ENCODE peak calls at places on chromosomes 13 and 19, in four cellular contexts. One of them, this sample, is unnamed.

GRCh38 chr13:98252931-98253470 is 75.9 kb upstream of the RNF113B start:
- DNase-seq in thoracic aorta: no peak
- DNase-seq in heart left ventricle: no peak
- DNase-seq in aorta: no peak
- DNase-seq in this sample: no peak

GRCh38 chr19:293436-294110 is 2.4 kb upstream of the PLPP2 start:
- DNase-seq in aorta: no peak
- DNase-seq in heart left ventricle: no peak
- DNase-seq in thoracic aorta: no peak
- DNase-seq in this sample: no peak

GRCh38 chr19:34096020-34096915 is 76.0 kb upstream of the LSM14A start:
- DNase-seq in thoracic aorta: no peak
- DNase-seq in heart left ventricle: no peak
- DNase-seq in aorta: no peak
- DNase-seq in this sample: peak

GRCh38 chr13:40490086-40490723 is 176.2 kb downstream of the FOXO1 start:
- DNase-seq in heart left ventricle: no peak
- DNase-seq in aorta: no peak
- DNase-seq in thoracic aorta: no peak
- DNase-seq in this sample: no peak

GRCh38 chr13:51603716-51604115 is 19.5 kb downstream of the WDFY2 start:
- DNase-seq in aorta: no peak
- DNase-seq in heart left ventricle: no peak
- DNase-seq in thoracic aorta: no peak
- DNase-seq in this sample: no peak

GRCh38 chr13:110942248-110942981 is 27.5 kb upstream of the ANKRD10 start:
- DNase-seq in thoracic aorta: no peak
- DNase-seq in aorta: no peak
- DNase-seq in heart left ventricle: no peak
- DNase-seq in this sample: no peak

GRCh38 chr13:39210961-39211534 is 172.8 kb downstream of the NHLRC3 start:
- DNase-seq in aorta: no peak
- DNase-seq in thoracic aorta: no peak
- DNase-seq in heart left ventricle: no peak
- DNase-seq in this sample: no peak

GRCh38 chr13:50798923-50799322 is 44.6 kb downstream of the DLEU7 start:
- DNase-seq in thoracic aorta: no peak
- DNase-seq in aorta: no peak
- DNase-seq in heart left ventricle: no peak
- DNase-seq in this sample: no peak

GRCh38 chr19:55678121-55678671 is 3.2 kb downstream of the EPN1 start:
- DNase-seq in aorta: peak
- DNase-seq in heart left ventricle: peak
- DNase-seq in thoracic aorta: no peak
- DNase-seq in this sample: no peak

GRCh38 chr13:54637377-54637776 is 1608.8 kb downstream of the OLFM4 start:
- DNase-seq in heart left ventricle: no peak
- DNase-seq in thoracic aorta: no peak
- DNase-seq in aorta: no peak
- DNase-seq in this sample: no peak
- H3K27ac ChIP-seq in heart left ventricle: no peak
- H3K27ac ChIP-seq in thoracic aorta: no peak
- H3K27ac ChIP-seq in aorta: no peak
- H3K27ac ChIP-seq in this sample: no peak

DNA sequence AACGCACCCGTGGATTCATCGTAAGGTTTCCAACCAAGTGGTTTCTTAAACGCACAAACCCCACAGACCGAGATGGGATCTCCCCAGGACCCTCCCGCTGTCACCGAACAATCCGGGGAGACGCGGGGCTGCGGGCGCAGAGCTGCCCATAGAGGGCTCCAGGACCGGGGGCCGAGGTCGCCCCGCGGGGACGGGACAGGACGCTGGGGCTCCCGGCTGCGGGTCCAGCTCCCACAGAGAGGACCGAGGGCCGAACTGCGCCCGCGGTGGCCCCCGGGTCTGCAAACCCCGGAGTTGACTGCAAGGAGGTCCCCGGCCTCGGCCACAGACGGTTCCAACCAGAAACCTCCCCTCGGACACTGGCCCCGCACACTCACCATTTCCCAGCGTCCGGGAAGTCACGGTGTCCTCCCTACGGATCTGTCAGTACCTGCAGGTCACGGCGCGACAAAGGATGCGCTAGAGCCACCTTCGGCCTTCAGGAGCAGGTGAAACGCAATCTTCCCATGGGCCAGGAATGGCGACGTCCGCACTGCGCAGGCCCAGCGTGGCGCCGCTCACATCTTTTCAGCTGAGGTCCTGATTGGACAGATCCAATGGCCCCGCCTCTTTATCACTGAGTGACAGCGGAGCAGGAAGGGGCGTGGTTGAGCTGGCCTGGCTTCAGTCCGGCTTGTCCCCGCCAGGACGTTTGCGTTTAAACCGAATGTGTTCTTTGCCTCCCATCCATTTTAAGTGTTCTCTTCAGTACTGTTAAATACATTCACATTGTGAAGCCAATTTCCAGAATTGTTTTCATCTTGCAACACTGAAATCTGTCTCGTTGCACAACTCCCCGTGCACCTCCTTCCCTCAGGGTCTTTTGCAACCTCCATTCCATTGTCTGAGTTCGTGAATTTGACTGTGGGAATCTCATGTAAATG is at the start of gene ZNF14:
- DNase-seq in thoracic aorta: peak
- DNase-seq in aorta: peak
- DNase-seq in heart left ventricle: peak
- DNase-seq in this sample: peak
- H3K27ac ChIP-seq in thoracic aorta: peak
- H3K27ac ChIP-seq in aorta: peak
- H3K27ac ChIP-seq in heart left ventricle: peak
- H3K27ac ChIP-seq in this sample: peak

DNA sequence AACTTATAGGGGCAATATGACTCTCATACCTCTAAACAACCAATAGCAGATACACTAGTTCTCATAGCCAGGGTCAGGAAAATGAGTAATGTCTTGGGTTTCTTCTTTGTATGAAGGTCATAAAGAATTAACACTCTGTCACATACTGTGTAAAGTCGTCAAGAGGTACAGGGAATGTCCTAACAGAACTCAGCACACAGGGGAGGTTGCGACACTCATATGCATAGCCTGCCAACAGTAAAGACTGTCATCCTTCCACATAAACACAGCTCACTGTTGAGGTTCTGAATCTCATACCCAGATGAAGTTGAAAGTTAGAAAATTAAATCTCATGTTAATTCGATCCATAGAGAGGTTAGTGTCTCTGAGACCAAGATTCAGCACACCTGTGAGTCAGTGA is 34.2 kb upstream of the ZNF254 start:
- DNase-seq in aorta: no peak
- DNase-seq in thoracic aorta: no peak
- DNase-seq in heart left ventricle: no peak
- DNase-seq in this sample: no peak
- H3K27ac ChIP-seq in aorta: no peak
- H3K27ac ChIP-seq in thoracic aorta: no peak
- H3K27ac ChIP-seq in heart left ventricle: no peak
- H3K27ac ChIP-seq in this sample: no peak

GRCh38 chr19:11123076-11123567 is 32.5 kb downstream of the SPC24 start:
- DNase-seq in heart left ventricle: no peak
- DNase-seq in thoracic aorta: no peak
- DNase-seq in aorta: no peak
- DNase-seq in this sample: no peak
- H3K27ac ChIP-seq in heart left ventricle: no peak
- H3K27ac ChIP-seq in thoracic aorta: no peak
- H3K27ac ChIP-seq in aorta: no peak
- H3K27ac ChIP-seq in this sample: no peak

GRCh38 chr19:13076787-13077186 is 25.9 kb downstream of the LYL1 start:
- DNase-seq in aorta: no peak
- DNase-seq in heart left ventricle: no peak
- DNase-seq in thoracic aorta: no peak
- DNase-seq in this sample: no peak

GRCh38 chr19:13077233-13077632 is 25.4 kb downstream of the LYL1 start:
- DNase-seq in aorta: no peak
- DNase-seq in thoracic aorta: no peak
- DNase-seq in heart left ventricle: no peak
- DNase-seq in this sample: no peak

GRCh38 chr19:13082192-13083007 is 20.3 kb downstream of the LYL1 start:
- DNase-seq in aorta: peak
- DNase-seq in heart left ventricle: no peak
- DNase-seq in thoracic aorta: no peak
- DNase-seq in this sample: no peak

GRCh38 chr19:13078897-13079541 is 23.6 kb downstream of the LYL1 start:
- DNase-seq in aorta: no peak
- DNase-seq in thoracic aorta: no peak
- DNase-seq in heart left ventricle: no peak
- DNase-seq in this sample: no peak

GRCh38 chr19:13079542-13079986 is 23.1 kb downstream of the LYL1 start:
- DNase-seq in thoracic aorta: no peak
- DNase-seq in heart left ventricle: peak
- DNase-seq in aorta: no peak
- DNase-seq in this sample: no peak
- H3K27ac ChIP-seq in thoracic aorta: peak
- H3K27ac ChIP-seq in heart left ventricle: peak
- H3K27ac ChIP-seq in aorta: peak
- H3K27ac ChIP-seq in this sample: peak

DNA sequence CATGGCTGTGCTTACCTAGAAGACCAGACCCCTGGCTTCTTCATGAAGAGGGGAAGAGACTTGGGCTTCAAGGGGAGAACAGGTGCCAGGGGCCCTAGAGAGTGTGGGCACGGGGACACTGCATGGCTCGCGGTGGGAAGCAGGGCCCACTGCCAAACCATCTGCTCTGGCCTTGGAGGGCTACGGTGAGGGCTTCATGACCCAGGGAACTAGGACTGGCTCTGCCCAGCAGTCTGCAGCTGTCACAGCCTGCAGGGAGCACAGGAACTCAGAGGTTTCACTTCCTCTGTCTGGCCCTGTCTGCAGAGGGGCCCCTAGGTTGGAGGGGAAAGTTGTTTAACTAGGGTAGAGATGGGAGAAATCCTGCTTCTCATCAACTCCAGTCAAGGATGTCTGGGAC is 4.3 kb downstream of the ERCC1 start:
- DNase-seq in thoracic aorta: no peak
- DNase-seq in aorta: peak
- DNase-seq in heart left ventricle: no peak
- DNase-seq in this sample: no peak
- H3K27ac ChIP-seq in thoracic aorta: no peak
- H3K27ac ChIP-seq in aorta: no peak
- H3K27ac ChIP-seq in heart left ventricle: no peak
- H3K27ac ChIP-seq in this sample: no peak

DNA sequence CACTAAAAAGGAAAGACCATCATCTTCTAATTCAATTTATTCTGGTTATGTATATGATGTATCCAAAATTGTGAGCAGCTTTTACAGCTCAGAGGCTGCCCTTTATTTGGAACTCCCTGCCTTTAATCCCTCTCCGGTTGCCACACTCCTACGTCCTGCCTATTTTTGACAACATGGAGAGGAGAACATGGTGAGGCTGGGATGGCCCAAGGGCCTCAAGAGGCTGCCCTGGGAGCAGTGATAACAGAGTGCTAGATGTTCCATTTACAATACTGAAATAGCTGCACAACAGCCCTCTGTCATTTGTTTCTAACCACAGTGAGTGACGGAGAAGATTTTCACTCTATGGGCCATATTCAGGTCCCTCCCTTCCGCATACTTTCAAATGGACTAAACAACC is 33.5 kb downstream of the STARD13 start:
- DNase-seq in heart left ventricle: peak
- DNase-seq in thoracic aorta: no peak
- DNase-seq in aorta: no peak
- DNase-seq in this sample: no peak
- H3K27ac ChIP-seq in heart left ventricle: peak
- H3K27ac ChIP-seq in thoracic aorta: no peak
- H3K27ac ChIP-seq in aorta: no peak
- H3K27ac ChIP-seq in this sample: peak

GRCh38 chr13:46595136-46595917 is 42.4 kb downstream of the LRCH1 start:
- DNase-seq in aorta: no peak
- DNase-seq in thoracic aorta: no peak
- DNase-seq in heart left ventricle: no peak
- DNase-seq in this sample: no peak
- H3K27ac ChIP-seq in aorta: peak
- H3K27ac ChIP-seq in thoracic aorta: peak
- H3K27ac ChIP-seq in heart left ventricle: peak
- H3K27ac ChIP-seq in this sample: no peak

GRCh38 chr19:13744179-13744578 is 20.1 kb upstream of the MRI1 start:
- DNase-seq in heart left ventricle: no peak
- DNase-seq in aorta: no peak
- DNase-seq in thoracic aorta: no peak
- DNase-seq in this sample: no peak
- H3K27ac ChIP-seq in heart left ventricle: no peak
- H3K27ac ChIP-seq in aorta: no peak
- H3K27ac ChIP-seq in thoracic aorta: no peak
- H3K27ac ChIP-seq in this sample: no peak